ENCODE peak calls at places on chromosomes 3 and 15, in six cellular contexts. S is MM.1S, R is neuronal stem cell, Z is IMR-90, N is heart left ventricle, G is K562. M is an unnamed sample.

GRCh38 chr3:11661827-11662226 is 18.1 kb upstream of the VGLL4 start:
- DNase-seq in S (no peak), R (no peak), Z (peak; percentile 80), N (no peak), G (no peak), M (peak; percentile 74)

GRCh38 chr3:43061101-43061895 is 44.6 kb downstream of the POMGNT2 start:
- DNase-seq in S (no peak), R (no peak), Z (no peak), N (no peak), G (no peak), M (no peak)

GRCh38 chr15:66743703-66744536 is 41.9 kb downstream of the SMAD6 start:
- DNase-seq in S (no peak), R (no peak), Z (no peak), N (no peak), G (no peak), M (peak; percentile 63)

GRCh38 chr15:76065267-76065666 is 5.5 kb downstream of the TMEM266 start:
- DNase-seq in S (peak; percentile 26), R (no peak), Z (no peak), N (no peak), G (no peak), M (no peak)

GRCh38 chr3:186598108-186598784 is 14.6 kb upstream of the AHSG start:
- DNase-seq in S (no peak), R (no peak), Z (peak; percentile 45), N (peak; percentile 92), G (no peak), M (peak; percentile 81)

GRCh38 chr15:45331977-45332376 is 46.4 kb downstream of the GATM start:
- DNase-seq in S (no peak), R (no peak), Z (no peak), N (no peak), G (no peak), M (no peak)

GRCh38 chr15:99979371-99979770 is 246.1 kb upstream of the LYSMD4 start:
- DNase-seq in S (no peak), R (no peak), Z (no peak), N (no peak), G (no peak), M (no peak)

GRCh38 chr3:178203650-178204049 is 332.6 kb upstream of the KCNMB2 start:
- DNase-seq in S (no peak), R (no peak), Z (peak; percentile 47), N (no peak), G (no peak), M (no peak)

GRCh38 chr15:74723754-74724334 is 1.5 kb downstream of the CYP1A1 start:
- DNase-seq in S (peak; percentile 34), R (peak; percentile 82), Z (peak; percentile 46), N (no peak), G (peak; percentile 72), M (no peak)

GRCh38 chr3:115154611-115155010 is 7.5 kb upstream of the ZBTB20 start:
- DNase-seq in S (no peak), R (no peak), Z (no peak), N (no peak), G (no peak), M (no peak)

GRCh38 chr3:16606398-16606797 is 1.2 kb upstream of the DAZL start:
- DNase-seq in S (no peak), R (no peak), Z (no peak), N (no peak), G (no peak), M (no peak)

GRCh38 chr3:189339996-189340395 is 168.2 kb downstream of the TPRG1 start:
- DNase-seq in S (no peak), R (no peak), Z (no peak), N (no peak), G (no peak), M (no peak)

GRCh38 chr15:26449296-26449695 is 323.6 kb downstream of the GABRB3 start:
- DNase-seq in S (no peak), R (peak; percentile 8), Z (no peak), N (no peak), G (no peak), M (no peak)

GRCh38 chr15:65323071-65323511 is 18.6 kb downstream of the RNU5B-1 start:
- DNase-seq in S (no peak), R (no peak), Z (peak; percentile 24), N (peak; percentile 86), G (peak; percentile 48), M (peak; percentile 29)

GRCh38 chr15:45185069-45185779 is 2.5 kb downstream of the SHF start:
- DNase-seq in S (no peak), R (no peak), Z (no peak), N (no peak), G (no peak), M (no peak)

GRCh38 chr3:119184808-119185690 is 11.7 kb downstream of the UPK1B start:
- DNase-seq in S (no peak), R (no peak), Z (peak; percentile 95), N (no peak), G (no peak), M (no peak)

GRCh38 chr3:179652467-179653105 is at the start of gene USP13:
- DNase-seq in S (peak; percentile 93), R (no peak), Z (peak; percentile 83), N (peak; percentile 78), G (peak; percentile 44), M (peak; percentile 90)

GRCh38 chr3:133758969-133759739 is 13.0 kb downstream of the TF start:
- DNase-seq in S (no peak), R (no peak), Z (no peak), N (no peak), G (no peak), M (no peak)

GRCh38 chr15:25372298-25372697 is 66.5 kb downstream of the UBE3A start:
- DNase-seq in S (no peak), R (no peak), Z (peak; percentile 76), N (no peak), G (no peak), M (no peak)

GRCh38 chr3:141412087-141412935 is 44.0 kb downstream of the ZBTB38 start:
- DNase-seq in S (peak; percentile 86), R (no peak), Z (peak; percentile 96), N (peak; percentile 68), G (peak; percentile 28), M (peak; percentile 71)

GRCh38 chr3:16350041-16350952 is 85.3 kb downstream of the OXNAD1 start:
- DNase-seq in S (no peak), R (no peak), Z (peak; percentile 88), N (no peak), G (no peak), M (no peak)

GRCh38 chr3:29370451-29371420 is 89.9 kb downstream of the RBMS3 start:
- DNase-seq in S (no peak), R (no peak), Z (no peak), N (no peak), G (no peak), M (no peak)

DNA sequence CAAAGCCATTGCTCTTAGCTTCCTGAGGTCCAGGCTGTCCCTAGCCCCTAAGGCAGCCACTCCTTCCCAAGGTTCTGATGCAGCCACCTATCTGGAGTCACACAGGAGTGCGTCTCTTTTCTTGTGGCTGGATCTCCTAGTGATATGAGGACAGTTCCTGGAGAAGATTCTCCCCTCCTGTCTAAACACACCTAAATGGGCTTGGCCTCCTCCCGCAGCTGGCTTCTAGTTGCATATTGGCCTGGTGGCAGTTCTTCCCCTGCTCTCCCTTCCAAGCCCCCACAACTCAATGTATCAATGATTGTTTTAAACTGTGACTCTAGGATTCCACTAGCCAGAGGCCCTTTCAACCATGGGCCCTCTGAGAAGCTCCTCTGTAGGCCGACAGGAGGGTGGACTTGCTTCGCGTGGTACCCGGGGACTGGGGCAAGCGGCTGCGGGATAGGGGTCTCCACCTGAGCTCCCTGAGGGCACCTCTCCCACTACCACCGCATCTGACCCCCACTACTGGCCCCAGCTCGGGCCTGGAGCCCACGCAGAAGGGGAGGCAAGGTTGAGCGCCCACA is 1.4 kb downstream of the ITGA11 start:
- DNase-seq in S (no peak), R (no peak), Z (no peak), N (no peak), G (no peak), M (no peak)
- H3K4me3 ChIP-seq in S (no peak overlapping the region), R (no peak overlapping the region), Z (peak overlapping the region; percentile 57), N (peak overlapping the region; percentile 50), G (no peak overlapping the region), M (peak overlapping the region; percentile 59)

DNA sequence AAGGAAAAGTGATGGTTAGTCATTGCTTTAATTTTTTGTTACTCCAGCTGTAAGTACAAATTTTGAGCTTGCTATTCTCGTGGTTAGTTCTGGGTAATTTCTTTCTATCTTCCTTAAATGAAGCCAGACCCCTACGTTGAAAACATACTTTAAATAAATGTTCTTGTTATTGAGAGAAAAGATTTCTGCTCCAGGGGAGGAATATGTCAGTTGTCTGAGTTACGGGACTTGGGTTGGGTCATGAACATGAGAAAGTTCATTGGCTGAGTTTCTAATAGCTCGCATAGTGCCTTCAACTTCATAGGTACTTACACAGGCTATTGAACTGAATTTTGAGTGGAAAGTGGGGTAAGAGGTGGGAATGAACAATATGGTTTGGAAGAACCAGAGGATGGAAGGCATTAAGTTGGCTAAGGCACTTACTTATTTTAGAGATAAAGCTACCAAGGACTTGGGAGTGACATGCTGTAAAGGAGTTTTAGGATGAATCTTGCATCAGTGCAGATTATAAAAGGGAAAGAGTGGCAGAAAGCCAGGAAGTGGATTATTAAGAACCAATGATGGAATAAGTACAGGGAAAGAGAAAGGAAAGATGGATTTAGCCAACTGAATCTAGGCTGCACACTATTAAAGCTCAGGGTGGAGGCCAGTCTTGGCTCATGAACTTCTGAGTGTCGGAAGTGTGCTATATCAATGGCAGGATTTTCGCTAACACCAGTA is 1.4 kb downstream of the RPSA start:
- DNase-seq in S (no peak), R (no peak), Z (peak; percentile 29), N (no peak), G (no peak), M (no peak)
- H3K4me1 ChIP-seq in S (peaks cover 9% of the 10 kb centered on the region), R (peaks cover 5% of the 10 kb centered on the region), Z (peaks cover 2% of the 10 kb centered on the region), N (peaks cover 34% of the 10 kb centered on the region), G (peaks cover 29% of the 10 kb centered on the region), M (peaks cover 3% of the 10 kb centered on the region)

GRCh38 chr3:71061581-71061980 is 521.9 kb downstream of the FOXP1 start:
- DNase-seq in S (no peak), R (no peak), Z (no peak), N (no peak), G (no peak), M (no peak)

GRCh38 chr3:71062920-71063767 is 520.4 kb downstream of the FOXP1 start:
- DNase-seq in S (peak; percentile 58), R (no peak), Z (peak; percentile 65), N (no peak), G (no peak), M (no peak)

GRCh38 chr3:71060536-71060935 is 523.0 kb downstream of the FOXP1 start:
- DNase-seq in S (no peak), R (no peak), Z (no peak), N (no peak), G (no peak), M (no peak)

GRCh38 chr3:71062037-71062919 is 521.2 kb downstream of the FOXP1 start:
- DNase-seq in S (no peak), R (no peak), Z (peak; percentile 51), N (no peak), G (no peak), M (no peak)

DNA sequence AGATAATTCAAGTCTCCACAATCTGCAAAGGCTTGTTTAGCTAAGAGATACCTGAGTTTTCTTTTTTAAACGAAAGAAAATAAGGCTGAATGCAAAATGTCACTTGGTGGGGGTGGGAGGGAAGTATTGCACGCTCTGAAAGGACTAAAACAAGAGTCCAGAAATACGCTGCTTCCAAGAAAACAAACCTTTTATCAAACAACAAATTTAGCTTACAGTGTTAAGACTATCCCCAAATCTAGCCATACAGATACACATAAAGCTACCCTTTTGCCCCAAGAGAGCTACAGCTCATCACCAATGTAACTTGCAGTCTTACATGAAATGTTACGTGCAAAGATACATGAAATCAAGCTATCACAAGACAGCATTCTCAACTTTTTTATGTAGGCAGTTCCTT is 522.5 kb downstream of the FOXP1 start:
- DNase-seq in S (no peak), R (no peak), Z (no peak), N (no peak), G (no peak), M (no peak)
- H3K4me3 ChIP-seq in S (no peak overlapping the region), R (no peak overlapping the region), Z (no peak overlapping the region), N (peak overlapping the region; percentile 76), G (no peak overlapping the region), M (peak overlapping the region; percentile 36)

GRCh38 chr3:142931222-142931621 is 32.3 kb downstream of the PAQR9 start:
- DNase-seq in S (no peak), R (no peak), Z (no peak), N (no peak), G (no peak), M (no peak)
- H3K4me1 ChIP-seq in S (peaks cover 6% of the 10 kb centered on the region), R (no peaks in the 10 kb centered on the region), Z (no peaks in the 10 kb centered on the region), N (peaks cover 6% of the 10 kb centered on the region), G (peaks cover 14% of the 10 kb centered on the region), M (no peaks in the 10 kb centered on the region)

M was measured in right cardiac atrium.